ENCODE peak calls at places on chromosome 15, in four cellular contexts. Q is CD8-positive, alpha-beta T cell; H is adrenal gland; G is left ventricle myocardium inferior. Z is an unnamed sample.

GRCh38 chr15:93037341-93038063 is 51.5 kb downstream of the RGMA start:
- DNase-seq in Q (no peak), H (no peak), G (peak; percentile 69), Z (no peak)

GRCh38 chr15:86916671-86917450 is 837.2 kb downstream of the AGBL1 start:
- DNase-seq in Q (no peak), H (no peak), G (peak; percentile 65), Z (no peak)

GRCh38 chr15:63321462-63321861 is 44.1 kb downstream of the APH1B start:
- DNase-seq in Q (no peak), H (no peak), G (no peak), Z (no peak)

GRCh38 chr15:100929641-100930042 is 10.5 kb downstream of the LRRK1 start:
- DNase-seq in Q (no peak), H (no peak), G (no peak), Z (no peak)

GRCh38 chr15:68126415-68126814 is 72.3 kb downstream of the PIAS1 start:
- DNase-seq in Q (no peak), H (peak; percentile 85), G (peak; percentile 35), Z (no peak)

GRCh38 chr15:55056500-55056899 is 140.2 kb downstream of the RSL24D1 start:
- DNase-seq in Q (no peak), H (no peak), G (no peak), Z (no peak)

GRCh38 chr15:61146643-61147230 is 82.4 kb downstream of the RORA start:
- DNase-seq in Q (no peak), H (no peak), G (no peak), Z (no peak)

GRCh38 chr15:88663216-88663615 is 24.4 kb downstream of the ISG20 start:
- DNase-seq in Q (no peak), H (no peak), G (no peak), Z (no peak)

GRCh38 chr15:34043391-34043790 is 4.4 kb upstream of the AVEN start:
- DNase-seq in Q (no peak), H (no peak), G (no peak), Z (no peak)

GRCh38 chr15:71743861-71744382 is 66.4 kb upstream of the NR2E3 start:
- DNase-seq in Q (peak; percentile 70), H (peak; percentile 50), G (no peak), Z (no peak)

GRCh38 chr15:87877114-87877810 is 379.3 kb downstream of the NTRK3 start:
- DNase-seq in Q (no peak), H (peak; percentile 34), G (peak; percentile 33), Z (no peak)

GRCh38 chr15:40917585-40917984 is 11.6 kb upstream of the DLL4 start:
- DNase-seq in Q (no peak), H (no peak), G (no peak), Z (no peak)

GRCh38 chr15:76973362-76973743 is 21.6 kb upstream of the PSTPIP1 start:
- DNase-seq in Q (peak; percentile 81), H (no peak), G (no peak), Z (no peak)

GRCh38 chr15:29121907-29122306 is 147.7 kb downstream of the NSMCE3 start:
- DNase-seq in Q (no peak), H (no peak), G (no peak), Z (no peak)

GRCh38 chr15:36818260-36818659 is 238.8 kb downstream of the CDIN1 start:
- DNase-seq in Q (no peak), H (no peak), G (no peak), Z (no peak)
- H3K4me1 ChIP-seq in Q (no peaks in the 10 kb centered on the region), H (peaks cover 24% of the 10 kb centered on the region), G (peaks cover 18% of the 10 kb centered on the region), Z (no peaks in the 10 kb centered on the region)

GRCh38 chr15:48602358-48603122 is 43.0 kb downstream of the FBN1 start:
- DNase-seq in Q (no peak), H (no peak), G (no peak), Z (no peak)

GRCh38 chr15:48604567-48604966 is 40.9 kb downstream of the FBN1 start:
- DNase-seq in Q (no peak), H (no peak), G (no peak), Z (no peak)

GRCh38 chr15:48601095-48601494 is 44.4 kb downstream of the FBN1 start:
- DNase-seq in Q (no peak), H (no peak), G (no peak), Z (no peak)

GRCh38 chr15:48603922-48604321 is 41.6 kb downstream of the FBN1 start:
- DNase-seq in Q (no peak), H (no peak), G (no peak), Z (no peak)

DNA sequence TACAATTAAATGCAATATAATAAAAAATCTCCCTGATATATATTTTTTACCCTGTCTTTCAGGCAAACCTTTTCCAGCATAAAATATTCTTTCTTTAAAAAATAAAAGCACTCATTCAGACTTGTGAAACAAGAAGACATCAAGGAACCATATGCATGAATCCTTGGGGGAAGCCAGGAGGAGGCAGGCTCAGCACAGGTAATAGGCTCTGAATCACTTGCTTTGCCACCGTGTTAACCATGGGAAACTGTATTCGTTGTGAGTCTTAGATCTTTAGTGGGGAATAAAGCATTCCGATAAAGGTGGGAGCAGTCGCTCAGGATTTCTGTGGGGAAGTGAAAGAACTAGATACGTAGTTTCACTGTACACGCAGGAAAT is 42.4 kb downstream of the FBN1 start:
- DNase-seq in Q (no peak), H (no peak), G (no peak), Z (no peak)
- H3K4me3 ChIP-seq in Q (no peak overlapping the region), H (no peak overlapping the region), G (peak overlapping the region; percentile 41), Z (no peak overlapping the region)

GRCh38 chr15:43235536-43235935 is 14.7 kb upstream of the EPB42 start:
- DNase-seq in Q (no peak), H (no peak), G (no peak), Z (no peak)

GRCh38 chr15:43232289-43232874 is 11.6 kb upstream of the EPB42 start:
- DNase-seq in Q (no peak), H (no peak), G (no peak), Z (no peak)

GRCh38 chr15:43226436-43227305 is 5.9 kb upstream of the EPB42 start:
- DNase-seq in Q (no peak), H (no peak), G (no peak), Z (no peak)

GRCh38 chr15:43229977-43230376 is 9.2 kb upstream of the EPB42 start:
- DNase-seq in Q (no peak), H (no peak), G (no peak), Z (no peak)

DNA sequence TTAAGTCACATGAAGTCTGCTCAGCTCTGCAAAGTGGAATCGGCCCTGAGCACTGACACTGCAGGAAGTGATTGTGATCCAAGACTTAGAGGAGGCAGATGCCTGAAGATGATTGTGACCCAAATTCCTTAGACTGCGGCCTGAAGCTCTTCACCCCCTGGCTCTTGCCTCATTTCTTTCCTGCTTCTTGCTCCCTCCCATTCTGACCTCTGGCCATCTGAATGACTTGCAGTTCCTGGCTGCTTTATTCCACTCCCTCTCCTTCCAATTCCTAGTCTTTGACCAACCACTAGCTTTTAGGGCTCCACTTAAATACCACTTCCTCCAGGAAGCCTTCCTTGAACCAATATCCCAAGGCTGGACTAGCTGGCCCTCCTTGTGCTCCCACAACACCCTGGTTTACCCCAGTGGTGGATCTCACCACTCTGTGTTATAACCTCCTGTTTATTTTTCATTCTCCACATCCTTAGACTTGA is 9.9 kb upstream of the EPB42 start:
- DNase-seq in Q (no peak), H (no peak), G (no peak), Z (no peak)
- H3K4me1 ChIP-seq in Q (no peaks in the 10 kb centered on the region), H (no peaks in the 10 kb centered on the region), G (peaks cover 12% of the 10 kb centered on the region), Z (no peaks in the 10 kb centered on the region)

DNA sequence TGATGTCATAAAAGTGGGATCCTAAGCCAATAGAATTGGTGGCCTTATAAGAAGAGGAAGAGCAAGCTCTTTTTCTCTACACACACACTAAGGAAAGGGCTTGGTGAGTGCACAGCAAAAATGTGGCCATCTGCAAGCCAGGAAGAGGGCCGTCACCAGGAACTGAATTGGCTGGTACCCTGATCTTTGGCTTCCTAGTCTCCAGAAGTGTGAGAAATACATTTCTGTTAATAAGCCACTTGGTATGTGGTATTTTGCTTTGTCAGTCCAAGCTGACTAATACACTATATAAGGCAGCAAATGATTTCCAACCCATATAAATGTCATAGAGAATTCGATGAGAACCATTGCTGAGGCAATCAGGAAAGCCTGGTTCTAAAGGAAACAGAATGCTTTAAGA is 816.3 kb upstream of the SEMA6D start:
- DNase-seq in Q (no peak), H (no peak), G (no peak), Z (no peak)
- H3K4me3 ChIP-seq in Q (no peak overlapping the region), H (no peak overlapping the region), G (no peak overlapping the region), Z (no peak overlapping the region)

GRCh38 chr15:64690578-64691296 is 84.7 kb downstream of the RBPMS2 start:
- DNase-seq in Q (no peak), H (no peak), G (no peak), Z (no peak)
- H3K4me1 ChIP-seq in Q (no peaks in the 10 kb centered on the region), H (peaks cover 76% of the 10 kb centered on the region), G (peaks cover 92% of the 10 kb centered on the region), Z (no peaks in the 10 kb centered on the region)

Z was measured in Peyer's patch.